ENCODE peak calls at places on chromosomes 5 and 9, in four cellular contexts. H, U, J and N are unnamed samples.
A peak's percentile ranks its signal among the peaks of the same experiment; 100 is the strongest.

GRCh38 chr5:129905467-129906176 is 1.4 kb downstream of the CHSY3 start:
- DNase-seq in J (no peak), U (peak; percentile 19), H (no peak), N (no peak)

GRCh38 chr9:109956811-109957440 is 176.9 kb downstream of the PALM2AKAP2 start:
- DNase-seq in H (no peak), U (no peak), J (peak; percentile 6), N (peak; percentile 33)

GRCh38 chr5:158807-159447 is 32.4 kb upstream of the LRRC14B start:
- DNase-seq in J (no peak), H (no peak), U (no peak), N (no peak)

GRCh38 chr5:132830436-132831094 is at the start of gene SHROOM1:
- DNase-seq in J (peak; percentile 59), U (peak; percentile 88), H (no peak), N (peak; percentile 43)

GRCh38 chr9:126451316-126451885 is 124.8 kb downstream of the MVB12B start:
- DNase-seq in H (no peak), J (no peak), U (no peak), N (no peak)

GRCh38 chr5:179375236-179375685 is 30.0 kb upstream of the ADAMTS2 start:
- DNase-seq in U (no peak), J (no peak), H (no peak), N (no peak)

GRCh38 chr9:128587453-128587852 is 35.1 kb downstream of the SPTAN1 start:
- DNase-seq in H (peak; percentile 8), U (no peak), J (no peak), N (no peak)

GRCh38 chr9:2655411-2655901 is 33.9 kb downstream of the VLDLR start:
- DNase-seq in J (peak; percentile 60), U (no peak), H (no peak), N (peak; percentile 91)

GRCh38 chr5:14424011-14424685 is 157.4 kb upstream of the OTULINL start:
- DNase-seq in U (no peak), H (no peak), J (no peak), N (no peak)